ENCODE peak calls at places on chromosome 5, in seven cellular contexts. One of them, this sample, is unnamed.

GRCh38 chr5:180494510-180495181 is 467 bp downstream of the CNOT6 start:
- DNase-seq in fibroblast of lung: peak; percentile 18
- DNase-seq in tibial artery: peak; percentile 74
- DNase-seq in CD8-positive, alpha-beta T cell: peak; percentile 59
- DNase-seq in left ventricle myocardium inferior: peak; percentile 44
- DNase-seq in pancreas: peak; percentile 21
- DNase-seq in tibial nerve: no peak
- DNase-seq in this sample: peak; percentile 59

GRCh38 chr5:59003641-59004040 is 420.8 kb downstream of the RAB3C start:
- DNase-seq in tibial artery: no peak
- DNase-seq in left ventricle myocardium inferior: no peak
- DNase-seq in pancreas: no peak
- DNase-seq in tibial nerve: no peak
- DNase-seq in fibroblast of lung: no peak
- DNase-seq in CD8-positive, alpha-beta T cell: no peak
- DNase-seq in this sample: no peak

GRCh38 chr5:25849270-25849669 is 1189.1 kb downstream of the CDH9 start:
- DNase-seq in fibroblast of lung: no peak
- DNase-seq in tibial nerve: no peak
- DNase-seq in pancreas: no peak
- DNase-seq in tibial artery: no peak
- DNase-seq in left ventricle myocardium inferior: no peak
- DNase-seq in CD8-positive, alpha-beta T cell: no peak
- DNase-seq in this sample: no peak

GRCh38 chr5:55313870-55314617 is 6.3 kb downstream of the MTREX start:
- DNase-seq in fibroblast of lung: no peak
- DNase-seq in pancreas: no peak
- DNase-seq in tibial artery: no peak
- DNase-seq in CD8-positive, alpha-beta T cell: no peak
- DNase-seq in left ventricle myocardium inferior: no peak
- DNase-seq in tibial nerve: no peak
- DNase-seq in this sample: no peak

GRCh38 chr5:76789991-76790571 is 28.7 kb upstream of the F2RL1 start:
- DNase-seq in tibial nerve: no peak
- DNase-seq in CD8-positive, alpha-beta T cell: no peak
- DNase-seq in left ventricle myocardium inferior: no peak
- DNase-seq in tibial artery: no peak
- DNase-seq in pancreas: no peak
- DNase-seq in fibroblast of lung: peak; percentile 82
- DNase-seq in this sample: no peak

GRCh38 chr5:74500037-74500917 is 140.3 kb downstream of the ENC1 start:
- DNase-seq in pancreas: no peak
- DNase-seq in tibial artery: no peak
- DNase-seq in CD8-positive, alpha-beta T cell: no peak
- DNase-seq in fibroblast of lung: no peak
- DNase-seq in left ventricle myocardium inferior: no peak
- DNase-seq in tibial nerve: no peak
- DNase-seq in this sample: no peak

GRCh38 chr5:65412842-65413241 is 68.9 kb downstream of the ADAMTS6 start:
- DNase-seq in pancreas: no peak
- DNase-seq in left ventricle myocardium inferior: no peak
- DNase-seq in fibroblast of lung: no peak
- DNase-seq in tibial nerve: no peak
- DNase-seq in tibial artery: no peak
- DNase-seq in CD8-positive, alpha-beta T cell: no peak
- DNase-seq in this sample: no peak

GRCh38 chr5:38871790-38872551 is 26.2 kb downstream of the OSMR start:
- DNase-seq in pancreas: no peak
- DNase-seq in fibroblast of lung: peak; percentile 99
- DNase-seq in CD8-positive, alpha-beta T cell: no peak
- DNase-seq in tibial nerve: no peak
- DNase-seq in left ventricle myocardium inferior: no peak
- DNase-seq in tibial artery: no peak
- DNase-seq in this sample: no peak

GRCh38 chr5:176639981-176640380 is 7.3 kb upstream of the TSPAN17 start:
- DNase-seq in left ventricle myocardium inferior: peak; percentile 79
- DNase-seq in CD8-positive, alpha-beta T cell: no peak
- DNase-seq in fibroblast of lung: no peak
- DNase-seq in tibial nerve: no peak
- DNase-seq in tibial artery: peak; percentile 81
- DNase-seq in pancreas: no peak
- DNase-seq in this sample: peak; percentile 84

GRCh38 chr5:126673477-126673876 is 72.7 kb downstream of the PHAX start:
- DNase-seq in tibial nerve: no peak
- DNase-seq in fibroblast of lung: no peak
- DNase-seq in pancreas: no peak
- DNase-seq in tibial artery: no peak
- DNase-seq in left ventricle myocardium inferior: no peak
- DNase-seq in CD8-positive, alpha-beta T cell: no peak
- DNase-seq in this sample: no peak

GRCh38 chr5:128402506-128402905 is 135.5 kb downstream of the FBN2 start:
- DNase-seq in tibial artery: no peak
- DNase-seq in CD8-positive, alpha-beta T cell: no peak
- DNase-seq in tibial nerve: no peak
- DNase-seq in left ventricle myocardium inferior: no peak
- DNase-seq in pancreas: no peak
- DNase-seq in fibroblast of lung: no peak
- DNase-seq in this sample: no peak

GRCh38 chr5:27682600-27682999 is 644.2 kb upstream of the CDH9 start:
- DNase-seq in fibroblast of lung: no peak
- DNase-seq in CD8-positive, alpha-beta T cell: no peak
- DNase-seq in left ventricle myocardium inferior: no peak
- DNase-seq in pancreas: no peak
- DNase-seq in tibial nerve: no peak
- DNase-seq in tibial artery: no peak
- DNase-seq in this sample: no peak

GRCh38 chr5:127386557-127386956 is 96.0 kb downstream of the MEGF10 start:
- DNase-seq in fibroblast of lung: peak; percentile 76
- DNase-seq in pancreas: no peak
- DNase-seq in CD8-positive, alpha-beta T cell: no peak
- DNase-seq in tibial artery: no peak
- DNase-seq in tibial nerve: no peak
- DNase-seq in left ventricle myocardium inferior: no peak
- DNase-seq in this sample: no peak

GRCh38 chr5:36494756-36495637 is 111.4 kb upstream of the SLC1A3 start:
- DNase-seq in CD8-positive, alpha-beta T cell: no peak
- DNase-seq in left ventricle myocardium inferior: no peak
- DNase-seq in tibial nerve: no peak
- DNase-seq in tibial artery: no peak
- DNase-seq in pancreas: no peak
- DNase-seq in fibroblast of lung: peak; percentile 92
- DNase-seq in this sample: no peak

GRCh38 chr5:111563041-111563822 is 50.9 kb upstream of the STARD4 start:
- DNase-seq in fibroblast of lung: peak; percentile 98
- DNase-seq in pancreas: no peak
- DNase-seq in tibial artery: no peak
- DNase-seq in tibial nerve: no peak
- DNase-seq in left ventricle myocardium inferior: no peak
- DNase-seq in CD8-positive, alpha-beta T cell: no peak
- DNase-seq in this sample: no peak

GRCh38 chr5:177494356-177495195 is 2.8 kb downstream of the PDLIM7 start:
- DNase-seq in tibial artery: peak; percentile 93
- DNase-seq in left ventricle myocardium inferior: peak; percentile 60
- DNase-seq in fibroblast of lung: peak; percentile 94
- DNase-seq in CD8-positive, alpha-beta T cell: no peak
- DNase-seq in pancreas: no peak
- DNase-seq in tibial nerve: no peak
- DNase-seq in this sample: no peak

GRCh38 chr5:102561894-102562760 is 63.3 kb upstream of the SLCO6A1 start:
- DNase-seq in CD8-positive, alpha-beta T cell: no peak
- DNase-seq in tibial artery: no peak
- DNase-seq in tibial nerve: no peak
- DNase-seq in left ventricle myocardium inferior: no peak
- DNase-seq in fibroblast of lung: no peak
- DNase-seq in pancreas: no peak
- DNase-seq in this sample: no peak

DNA sequence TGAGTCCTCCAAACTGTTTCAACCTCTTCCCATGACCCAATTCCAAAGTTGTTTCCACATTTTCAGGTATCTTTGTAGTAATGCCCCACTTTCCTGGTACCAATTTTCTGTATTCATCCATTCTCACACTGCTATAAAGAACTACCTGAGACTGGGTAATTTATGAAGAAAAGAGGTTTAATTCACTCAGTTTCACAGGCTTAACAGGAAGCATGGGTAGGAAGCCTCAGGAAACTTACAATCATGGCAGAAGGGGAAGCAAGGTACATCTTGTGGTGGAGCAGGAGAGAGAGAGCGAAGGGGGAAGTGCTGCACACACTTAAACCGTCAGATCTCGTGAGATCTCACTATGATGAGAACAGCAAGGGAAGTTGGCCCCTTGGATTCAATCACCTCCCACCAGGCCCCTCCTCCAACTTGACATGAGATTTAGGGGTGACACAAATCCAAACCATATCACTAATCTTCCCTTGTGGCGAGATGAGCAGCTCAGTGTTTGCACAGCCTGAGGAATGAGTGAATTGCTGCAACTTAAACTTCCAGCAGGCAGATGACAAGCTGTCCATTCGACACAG is 42.9 kb downstream of the TRIP13 start:
- DNase-seq in CD8-positive, alpha-beta T cell: no peak
- DNase-seq in pancreas: no peak
- DNase-seq in left ventricle myocardium inferior: no peak
- DNase-seq in tibial artery: no peak
- DNase-seq in tibial nerve: no peak
- DNase-seq in fibroblast of lung: no peak
- DNase-seq in this sample: no peak
- H3K27ac ChIP-seq in CD8-positive, alpha-beta T cell: no peak overlapping the region
- H3K27ac ChIP-seq in pancreas: no peak overlapping the region
- H3K27ac ChIP-seq in left ventricle myocardium inferior: no peak overlapping the region
- H3K27ac ChIP-seq in tibial artery: no peak overlapping the region
- H3K27ac ChIP-seq in tibial nerve: no peak overlapping the region
- H3K27ac ChIP-seq in fibroblast of lung: no peak overlapping the region
- H3K27ac ChIP-seq in this sample: no peak overlapping the region

DNA sequence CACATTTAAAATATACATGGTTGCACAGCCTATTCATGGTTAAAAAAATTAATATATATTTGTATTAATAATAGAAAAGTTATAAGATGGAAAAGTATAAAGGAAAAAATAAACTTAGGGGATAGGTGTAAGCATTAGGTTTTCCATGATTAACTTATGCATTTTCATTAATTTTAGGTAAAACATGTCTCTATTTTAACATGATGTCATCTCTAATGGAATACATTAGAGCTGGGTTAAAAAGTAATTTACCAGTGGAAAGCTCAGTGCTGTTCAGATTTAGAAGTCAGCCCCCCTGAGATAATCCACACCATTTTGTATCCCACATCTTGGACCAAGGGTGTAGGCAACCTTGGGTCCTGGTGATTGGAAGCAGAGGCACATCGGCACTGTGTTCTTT is 49.7 kb downstream of the SNX24 start:
- DNase-seq in tibial artery: no peak
- DNase-seq in CD8-positive, alpha-beta T cell: no peak
- DNase-seq in left ventricle myocardium inferior: no peak
- DNase-seq in tibial nerve: no peak
- DNase-seq in pancreas: no peak
- DNase-seq in fibroblast of lung: no peak
- DNase-seq in this sample: no peak
- TF ChIP-seq CTCF in tibial artery: no peak
- TF ChIP-seq CTCF in CD8-positive, alpha-beta T cell: no peak
- TF ChIP-seq CTCF in left ventricle myocardium inferior: no peak
- TF ChIP-seq CTCF in tibial nerve: no peak
- TF ChIP-seq CTCF in pancreas: no peak
- TF ChIP-seq CTCF in fibroblast of lung: no peak
- TF ChIP-seq CTCF in this sample: no peak

DNA sequence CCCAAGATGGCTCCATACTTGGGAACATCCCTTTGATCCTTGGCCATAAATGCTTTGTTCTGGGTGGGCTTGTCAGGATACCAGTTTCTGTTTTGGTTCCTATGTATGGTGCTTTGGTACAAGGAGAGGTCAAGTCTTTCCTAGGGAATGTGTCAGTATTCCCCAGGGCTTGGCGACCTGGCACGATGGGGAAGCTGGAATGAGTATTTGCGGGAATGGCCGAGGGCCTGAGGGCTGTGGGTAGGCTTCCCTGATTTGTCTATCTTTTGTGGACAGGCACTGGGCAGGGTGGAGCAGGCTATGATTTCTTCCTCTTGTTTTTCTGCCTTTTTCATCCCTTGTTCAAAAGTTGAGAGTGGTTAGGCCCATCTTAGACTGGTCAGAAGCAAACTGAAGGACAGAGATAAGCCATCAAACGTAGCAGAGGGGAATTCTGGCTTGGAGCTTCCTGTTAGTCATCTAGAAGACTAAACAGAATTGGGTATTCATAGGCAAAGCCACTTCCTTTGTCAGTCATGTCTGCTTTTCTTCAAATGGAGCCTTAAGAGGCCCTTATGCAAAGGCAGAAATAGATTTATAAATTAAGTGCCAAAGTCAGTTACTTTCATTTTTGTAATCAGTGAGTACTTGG is 13.7 kb downstream of the DOCK2 start:
- DNase-seq in tibial nerve: no peak
- DNase-seq in pancreas: no peak
- DNase-seq in fibroblast of lung: peak; percentile 91
- DNase-seq in left ventricle myocardium inferior: no peak
- DNase-seq in CD8-positive, alpha-beta T cell: no peak
- DNase-seq in tibial artery: no peak
- DNase-seq in this sample: no peak
- H3K27ac ChIP-seq in tibial nerve: no peak overlapping the region
- H3K27ac ChIP-seq in pancreas: no peak overlapping the region
- H3K27ac ChIP-seq in fibroblast of lung: no peak overlapping the region
- H3K27ac ChIP-seq in left ventricle myocardium inferior: no peak overlapping the region
- H3K27ac ChIP-seq in CD8-positive, alpha-beta T cell: no peak overlapping the region
- H3K27ac ChIP-seq in tibial artery: no peak overlapping the region
- H3K27ac ChIP-seq in this sample: no peak overlapping the region

GRCh38 chr5:149238540-149238939 is 33.1 kb upstream of the AFAP1L1 start:
- DNase-seq in CD8-positive, alpha-beta T cell: no peak
- DNase-seq in fibroblast of lung: no peak
- DNase-seq in tibial artery: no peak
- DNase-seq in tibial nerve: no peak
- DNase-seq in left ventricle myocardium inferior: no peak
- DNase-seq in pancreas: no peak
- DNase-seq in this sample: no peak
- TF ChIP-seq CTCF in CD8-positive, alpha-beta T cell: no peak
- TF ChIP-seq CTCF in fibroblast of lung: peak; percentile 21
- TF ChIP-seq CTCF in tibial artery: no peak
- TF ChIP-seq CTCF in tibial nerve: no peak
- TF ChIP-seq CTCF in left ventricle myocardium inferior: peak; percentile 20
- TF ChIP-seq CTCF in pancreas: no peak
- TF ChIP-seq CTCF in this sample: peak; percentile 39